ENCODE peak calls at places on chromosome 3, in seven cellular contexts. O is GM20000, Z is foreskin fibroblast, F is hepatocyte, V is AG09309, Q is PC-3, C is uterus. R is an unnamed sample.

GRCh38 chr3:30617653-30618052 is 11.3 kb downstream of the TGFBR2 start:
- DNase-seq in Z (no peak), V (no peak), O (no peak), Q (no peak), F (no peak), C (no peak), R (no peak)

GRCh38 chr3:21979706-21980105 is 228.7 kb upstream of the ZNF385D start:
- DNase-seq in O (no peak), V (no peak), Q (peak; percentile 90), C (no peak), F (no peak), Z (peak; percentile 53), R (no peak)

GRCh38 chr3:52670621-52671521 is 14.8 kb downstream of the PBRM1 start:
- DNase-seq in Z (peak; percentile 99), Q (peak; percentile 99), F (peak; percentile 52), O (peak; percentile 41), C (no peak), V (peak; percentile 100), R (no peak)

GRCh38 chr3:184663756-184664155 is 48.1 kb downstream of the MAGEF1 start:
- DNase-seq in F (no peak), Z (peak; percentile 50), O (no peak), Q (no peak), C (no peak), V (peak; percentile 13), R (no peak)

GRCh38 chr3:94106268-94106667 is 43.4 kb downstream of the NSUN3 start:
- DNase-seq in Z (no peak), C (no peak), O (no peak), V (no peak), F (no peak), Q (no peak), R (no peak)

GRCh38 chr3:128469128-128469527 is 2.4 kb upstream of the DNAJB8 start:
- DNase-seq in Q (no peak), Z (no peak), F (no peak), O (no peak), C (no peak), V (no peak), R (no peak)

GRCh38 chr3:10602769-10603768 is 97.7 kb upstream of the ATP2B2 start:
- DNase-seq in F (no peak), C (no peak), V (no peak), O (peak; percentile 17), Q (no peak), Z (no peak), R (no peak)

GRCh38 chr3:4739289-4740236 is 239.7 kb upstream of the BHLHE40 start:
- DNase-seq in O (no peak), V (no peak), Z (no peak), C (no peak), Q (no peak), F (no peak), R (no peak)

GRCh38 chr3:37906734-37907282 is 45.1 kb downstream of the CTDSPL start:
- DNase-seq in Z (no peak), C (no peak), Q (no peak), F (no peak), V (no peak), O (no peak), R (no peak)

GRCh38 chr3:37907371-37907770 is 45.7 kb downstream of the CTDSPL start:
- DNase-seq in C (no peak), V (no peak), Z (no peak), Q (no peak), O (no peak), F (no peak), R (no peak)

GRCh38 chr3:37910666-37911400 is 49.2 kb downstream of the CTDSPL start:
- DNase-seq in Q (no peak), O (no peak), C (no peak), V (no peak), F (no peak), Z (no peak), R (no peak)

GRCh38 chr3:37907906-37908305 is 46.2 kb downstream of the CTDSPL start:
- DNase-seq in Z (no peak), V (no peak), O (peak; percentile 56), F (no peak), Q (no peak), C (no peak), R (no peak)

DNA sequence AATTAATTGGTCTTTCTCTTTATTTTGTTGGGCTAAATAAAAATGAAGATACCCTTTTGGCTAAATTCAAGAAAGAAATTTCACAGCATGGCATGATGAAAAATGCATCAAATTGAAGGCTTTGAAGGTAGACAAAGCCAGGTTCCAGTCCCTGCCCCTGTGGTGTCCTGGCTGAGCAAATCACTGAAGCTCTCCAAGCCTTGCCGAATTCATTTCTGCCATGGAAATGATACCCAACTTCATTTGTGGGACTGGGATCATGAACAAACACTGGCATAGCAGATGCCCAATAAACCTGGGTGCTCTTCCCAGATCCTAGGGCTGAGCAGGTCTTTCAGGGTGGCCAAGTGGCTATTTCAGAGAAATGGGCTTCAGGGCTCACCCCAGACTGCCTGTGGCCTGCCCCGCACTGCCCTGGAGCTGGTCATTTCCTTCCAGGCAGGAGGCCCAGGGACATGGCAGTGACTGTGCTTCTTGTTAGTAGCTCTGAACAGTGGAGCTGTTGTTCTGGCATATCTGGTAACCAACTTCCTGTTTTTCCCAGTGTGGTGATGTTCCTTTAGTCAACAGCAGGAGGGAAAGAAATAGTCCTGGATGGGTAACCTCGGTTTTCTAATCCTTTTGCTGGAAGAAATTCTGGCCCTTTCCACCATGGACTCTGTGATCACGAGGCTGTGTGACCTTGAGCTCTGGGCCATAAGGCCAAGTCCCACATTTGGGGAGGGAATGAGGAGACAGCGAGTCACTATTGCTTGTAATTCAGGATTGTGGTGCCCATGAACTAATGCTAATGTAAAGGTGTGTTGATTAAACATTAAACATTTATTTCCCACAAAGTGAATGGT is 47.6 kb downstream of the CTDSPL start:
- DNase-seq in C (no peak), Z (no peak), O (no peak), Q (peak; percentile 29), F (no peak), V (no peak), R (no peak)
- TF ChIP-seq CTCF in C (no peak), Z (no peak), O (no peak), Q (no peak), F (no peak), V (no peak), R (no peak)

DNA sequence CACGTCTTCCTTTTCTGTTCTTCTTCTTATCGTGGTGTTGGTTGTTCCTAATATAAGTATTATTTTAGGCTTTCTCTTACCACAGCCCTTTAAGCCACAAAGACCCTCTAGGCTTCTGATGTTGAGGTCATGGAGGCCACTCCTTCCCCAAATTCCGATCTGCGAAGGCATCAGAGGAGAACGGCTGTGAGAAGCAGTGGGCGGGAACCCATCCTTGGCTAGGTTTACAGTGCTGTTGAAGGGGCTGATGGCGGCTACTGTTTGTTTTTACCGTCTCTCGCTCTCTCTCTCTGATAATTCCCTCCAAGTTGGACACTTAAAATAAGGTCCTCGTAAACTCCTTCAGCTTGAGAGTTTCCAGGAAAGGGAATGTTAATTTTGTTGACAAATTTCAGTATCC is 178.7 kb downstream of the OPA1 start:
- DNase-seq in Z (no peak), F (no peak), O (no peak), Q (no peak), C (no peak), V (no peak), R (no peak)
- TF ChIP-seq CTCF in Z (no peak), F (no peak), O (no peak), Q (no peak), C (no peak), V (no peak), R (no peak)

GRCh38 chr3:40476478-40477470 is at the start of gene ZNF619:
- DNase-seq in V (peak; percentile 25), O (peak; percentile 79), C (peak; percentile 73), Q (peak; percentile 75), F (peak; percentile 83), Z (peak; percentile 73), R (no peak)
- TF ChIP-seq CTCF in V (no peak), O (no peak), C (no peak), Q (no peak), F (no peak), Z (no peak), R (no peak)

GRCh38 chr3:132210476-132211346 is 106.5 kb upstream of the ACP3 start:
- DNase-seq in Q (peak; percentile 65), C (no peak), V (no peak), O (peak; percentile 17), F (peak; percentile 55), Z (no peak), R (no peak)
- TF ChIP-seq CTCF in Q (peak; percentile 84), C (no peak), V (peak; percentile 42), O (peak; percentile 59), F (peak; percentile 50), Z (peak; percentile 34), R (no peak)

DNA sequence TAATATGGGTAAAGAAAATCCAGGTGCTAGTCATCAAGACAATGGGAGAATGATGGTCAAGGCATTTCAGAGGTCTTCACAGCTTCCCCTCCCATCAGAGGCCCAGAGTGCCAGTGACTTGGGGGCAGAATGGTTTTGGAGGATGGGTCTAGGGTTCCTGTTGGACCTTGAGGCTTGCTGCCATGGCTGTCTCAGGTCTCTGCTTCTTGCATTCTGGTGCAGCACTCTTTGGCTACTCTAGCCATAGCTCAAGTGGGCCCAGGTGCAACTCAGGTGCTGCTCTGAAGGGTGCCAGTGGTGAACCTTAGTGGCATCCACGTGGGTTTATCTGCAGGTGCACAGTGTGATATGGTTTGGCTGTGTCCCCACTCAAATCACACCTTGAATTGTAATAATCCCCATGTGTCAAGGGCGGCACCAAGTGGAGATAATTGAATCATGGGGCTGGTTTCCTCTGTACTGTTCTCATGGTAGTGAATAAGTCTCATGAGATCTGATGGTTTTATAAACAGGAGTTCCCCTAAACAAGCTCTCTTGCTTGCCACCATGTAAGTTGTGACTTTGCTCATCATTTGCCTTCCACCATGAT is 48.5 kb upstream of the PEX5L start:
- DNase-seq in V (no peak), Q (no peak), F (no peak), C (no peak), O (no peak), Z (no peak), R (no peak)
- TF ChIP-seq CTCF in V (no peak), Q (no peak), F (no peak), C (no peak), O (no peak), Z (no peak), R (no peak)